ENCODE peak calls at places on chromosomes 16 and 17, in five cellular contexts. O, A, B, P and U are unnamed samples. For H3K36me3, the result is how much of the 10 kb centered on the place peaks cover.

GRCh38 chr17:54948380-54948779 is 20.1 kb downstream of the COX11 start:
- DNase-seq in O (no peak), A (peak), B (no peak), P (no peak), U (no peak)

GRCh38 chr16:80946481-80946880 is 60.2 kb downstream of the CMC2 start:
- DNase-seq in O (no peak), A (no peak), B (no peak), P (no peak), U (no peak)

GRCh38 chr17:42387663-42388380 is 420 bp downstream of the STAT3 start:
- DNase-seq in O (no peak), A (no peak), B (peak), P (no peak), U (peak)

GRCh38 chr17:77498875-77499698 is 358.3 kb downstream of the SEC14L1 start:
- DNase-seq in O (no peak), A (no peak), B (no peak), P (peak), U (peak)

GRCh38 chr17:36592711-36593321 is 1.1 kb downstream of the DHRS11 start:
- DNase-seq in O (no peak), A (no peak), B (peak), P (no peak), U (no peak)

GRCh38 chr16:46717692-46718091 is 28.2 kb downstream of the ORC6 start:
- DNase-seq in O (no peak), A (no peak), B (no peak), P (no peak), U (no peak)

GRCh38 chr16:64920211-64920610 is 201.7 kb downstream of the CDH11 start:
- DNase-seq in O (no peak), A (no peak), B (no peak), P (no peak), U (no peak)

GRCh38 chr17:38611872-38612376 is 6.2 kb upstream of the SRCIN1 start:
- DNase-seq in O (no peak), A (no peak), B (no peak), P (no peak), U (no peak)

GRCh38 chr17:42422412-42422957 is 571 bp downstream of the CAVIN1 start:
- DNase-seq in O (no peak), A (peak), B (peak), P (peak), U (no peak)

GRCh38 chr17:65222216-65222738 is 85.1 kb downstream of the RGS9 start:
- DNase-seq in O (no peak), A (peak), B (no peak), P (no peak), U (no peak)

GRCh38 chr17:42010898-42011516 is 6.2 kb downstream of the DNAJC7 start:
- DNase-seq in O (no peak), A (peak), B (no peak), P (no peak), U (no peak)

GRCh38 chr16:89723279-89724250 is 2.2 kb downstream of the ZNF276 start:
- DNase-seq in O (no peak), A (peak), B (no peak), P (peak), U (no peak)

GRCh38 chr16:56365552-56365951 is 59.8 kb downstream of the AMFR start:
- DNase-seq in O (no peak), A (no peak), B (no peak), P (no peak), U (no peak)

GRCh38 chr16:85006639-85007038 is 4.7 kb downstream of the ZDHHC7 start:
- DNase-seq in O (no peak), A (peak), B (no peak), P (no peak), U (no peak)

GRCh38 chr17:30296499-30297038 is 4.8 kb upstream of the BLMH start:
- DNase-seq in O (no peak), A (no peak), B (no peak), P (no peak), U (no peak)

GRCh38 chr16:79415983-79416641 is 184.4 kb downstream of the MAF start:
- DNase-seq in O (no peak), A (no peak), B (no peak), P (no peak), U (no peak)

GRCh38 chr16:10979717-10980601 is 35.6 kb downstream of the CLEC16A start:
- DNase-seq in O (no peak), A (no peak), B (no peak), P (peak), U (peak)

GRCh38 chr17:29066603-29067002 is 23.7 kb downstream of the PIPOX start:
- DNase-seq in O (no peak), A (no peak), B (no peak), P (no peak), U (no peak)

GRCh38 chr16:53129281-53130192 is 74.7 kb downstream of the CHD9 start:
- DNase-seq in O (no peak), A (peak), B (no peak), P (no peak), U (no peak)

GRCh38 chr16:20136446-20136968 is 62.8 kb upstream of the GPR139 start:
- DNase-seq in O (no peak), A (no peak), B (no peak), P (no peak), U (no peak)

GRCh38 chr16:78106659-78107058 is 7.2 kb downstream of the WWOX start:
- DNase-seq in O (no peak), A (no peak), B (no peak), P (no peak), U (no peak)

GRCh38 chr17:45823598-45823997 is 21.1 kb upstream of the SPPL2C start:
- DNase-seq in O (no peak), A (no peak), B (no peak), P (no peak), U (no peak)

GRCh38 chr17:37490638-37491614 is 1.2 kb downstream of the DUSP14 start:
- DNase-seq in O (no peak), A (peak), B (no peak), P (peak), U (peak)

GRCh38 chr17:8724451-8724850 is 20.2 kb downstream of the CCDC42 start:
- DNase-seq in O (no peak), A (no peak), B (no peak), P (no peak), U (no peak)

GRCh38 chr17:79741401-79741750 is 10.6 kb downstream of the ENPP7 start:
- DNase-seq in O (no peak), A (no peak), B (no peak), P (no peak), U (no peak)

GRCh38 chr16:84841787-84842300 is 22.1 kb downstream of the CRISPLD2 start:
- DNase-seq in O (no peak), A (no peak), B (peak), P (no peak), U (no peak)

GRCh38 chr16:52491216-52491615 is 55.7 kb downstream of the TOX3 start:
- DNase-seq in O (no peak), A (no peak), B (no peak), P (no peak), U (no peak)

GRCh38 chr17:8311131-8311790 is 1.2 kb downstream of the ARHGEF15 start:
- DNase-seq in O (no peak), A (no peak), B (no peak), P (peak), U (no peak)

GRCh38 chr17:68509151-68510057 is 2.8 kb upstream of the PRKAR1A start:
- DNase-seq in O (no peak), A (no peak), B (no peak), P (peak), U (no peak)

GRCh38 chr16:3909791-3910583 is 29.5 kb upstream of the CREBBP start:
- DNase-seq in O (no peak), A (no peak), B (no peak), P (no peak), U (no peak)

GRCh38 chr16:585351-585750 is 4.5 kb upstream of the RAB40C start:
- DNase-seq in O (no peak), A (no peak), B (peak), P (no peak), U (no peak)

DNA sequence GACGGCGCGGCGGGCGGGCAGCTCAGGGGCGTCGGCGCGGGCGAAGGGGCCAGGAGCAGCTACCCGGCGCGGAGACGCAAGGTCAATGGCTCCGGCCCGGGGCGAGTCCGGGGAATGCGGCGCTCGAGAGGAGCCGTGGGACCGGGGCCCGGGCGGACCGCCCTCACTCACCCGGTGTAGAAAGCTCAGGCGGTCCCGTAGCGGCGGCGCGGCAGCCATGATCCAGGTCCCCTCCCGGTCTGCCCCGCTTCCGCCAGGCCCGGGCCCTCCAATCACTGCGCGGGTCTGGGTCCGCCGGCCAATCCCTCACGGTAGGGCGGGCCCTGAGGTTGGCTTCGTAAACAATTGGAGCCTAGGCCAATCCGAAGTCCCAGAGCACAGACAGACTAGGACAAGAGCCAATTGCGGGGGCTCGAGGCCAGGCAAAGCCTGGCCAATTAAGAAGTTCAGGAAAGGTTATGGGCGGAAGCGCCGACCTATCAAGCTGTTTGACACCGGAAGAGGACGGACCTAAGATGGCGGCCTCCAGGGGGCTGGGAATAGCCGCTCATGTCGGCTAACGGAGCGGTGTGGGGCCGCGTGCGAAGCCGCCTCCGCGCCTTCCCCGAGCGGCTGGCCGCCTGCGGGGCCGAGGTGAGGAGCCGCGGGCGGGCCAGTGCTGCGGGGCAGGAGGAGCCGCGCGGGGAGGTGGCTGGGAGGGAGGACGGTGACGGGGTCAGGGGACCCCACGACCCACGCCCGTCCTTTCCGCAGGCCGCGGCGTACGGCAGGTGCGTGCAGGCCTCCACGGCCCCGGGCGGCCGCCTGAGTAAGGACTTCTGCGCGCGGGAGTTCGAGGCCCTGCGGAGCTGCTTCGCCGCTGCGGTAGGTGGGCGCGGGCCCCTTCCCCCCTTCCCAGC is at the start of the genes NDUFAF8 and TEPSIN:
- DNase-seq in O (peak), A (peak), B (peak), P (peak), U (peak)
- TF ChIP-seq POLR2A in O (peak), A (peak), B (peak), P (peak), U (peak)

GRCh38 chr16:87851601-87852000 is 17.7 kb downstream of the SLC7A5 start:
- DNase-seq in O (no peak), A (no peak), B (no peak), P (no peak), U (no peak)

GRCh38 chr16:87848676-87849345 is 20.5 kb downstream of the SLC7A5 start:
- DNase-seq in O (no peak), A (no peak), B (no peak), P (no peak), U (no peak)

GRCh38 chr16:87849419-87850008 is 19.8 kb downstream of the SLC7A5 start:
- DNase-seq in O (no peak), A (no peak), B (no peak), P (no peak), U (no peak)

GRCh38 chr16:87851141-87851587 is 18.1 kb downstream of the SLC7A5 start:
- DNase-seq in O (no peak), A (no peak), B (no peak), P (no peak), U (no peak)

GRCh38 chr16:87850009-87851006 is 19.0 kb downstream of the SLC7A5 start:
- DNase-seq in O (no peak), A (peak), B (peak), P (peak), U (no peak)
- H3K36me3 ChIP-seq in O (under half), A (under half), B (under half), P (under half), U (under half)

DNA sequence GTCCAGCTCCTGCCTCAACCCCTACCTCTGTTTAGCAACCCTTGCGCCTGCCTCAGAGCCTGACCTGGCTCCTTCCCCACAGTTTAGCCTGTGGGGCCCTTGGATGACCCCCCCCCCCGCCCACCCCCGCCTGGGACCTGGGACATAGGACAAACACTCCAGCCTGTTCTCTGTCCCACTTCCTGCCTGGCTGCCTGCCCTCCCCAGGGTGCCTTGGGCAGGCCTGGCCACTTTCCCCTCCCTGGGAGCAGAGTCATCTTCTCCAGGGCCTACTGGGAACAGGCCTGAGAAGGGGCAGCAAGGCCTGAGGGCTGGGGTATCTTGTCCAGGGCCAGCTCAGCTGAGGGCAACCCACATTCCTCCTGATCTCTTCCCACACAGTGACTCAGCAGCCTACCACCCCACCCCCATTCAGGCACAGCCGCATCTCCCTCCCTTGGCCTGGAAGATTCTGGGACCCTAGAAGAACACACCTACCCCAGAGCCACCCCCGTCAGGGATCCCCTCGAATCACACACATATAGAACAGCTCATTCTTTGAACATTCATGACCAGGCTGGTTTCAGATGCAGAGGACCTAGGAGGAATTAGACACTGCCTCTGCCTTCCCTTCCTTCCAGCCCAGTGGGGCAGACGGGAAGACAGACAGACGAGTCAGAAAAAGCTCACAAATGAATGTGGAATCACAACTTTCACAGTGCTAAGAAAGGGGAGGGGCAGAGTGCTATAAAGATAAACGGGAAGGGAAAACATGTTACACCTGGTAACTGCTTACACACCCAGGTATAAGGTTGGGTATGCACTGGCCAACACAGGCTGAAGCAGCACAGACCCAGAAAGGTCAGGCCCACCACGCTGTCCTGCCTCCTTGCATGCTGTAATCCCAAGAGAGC is 6.0 kb downstream of the FHOD1 start:
- DNase-seq in O (no peak), A (peak), B (peak), P (peak), U (no peak)
- TF ChIP-seq POLR2A in O (no peak), A (peak), B (no peak), P (no peak), U (no peak)

GRCh38 chr16:58044266-58045019 is 18.9 kb downstream of the MMP15 start:
- DNase-seq in O (no peak), A (no peak), B (no peak), P (no peak), U (no peak)
- H3K36me3 ChIP-seq in O (under half), A (under half), B (under half), P (half or more), U (under half)

GRCh38 chr16:69615528-69615927 is 49.8 kb downstream of the NFAT5 start:
- DNase-seq in O (no peak), A (no peak), B (no peak), P (no peak), U (no peak)

GRCh38 chr16:69611103-69611640 is 45.4 kb downstream of the NFAT5 start:
- DNase-seq in O (no peak), A (no peak), B (no peak), P (no peak), U (no peak)

GRCh38 chr16:69616082-69616481 is 50.3 kb downstream of the NFAT5 start:
- DNase-seq in O (no peak), A (no peak), B (no peak), P (no peak), U (no peak)

GRCh38 chr16:69610356-69610755 is 44.6 kb downstream of the NFAT5 start:
- DNase-seq in O (no peak), A (no peak), B (no peak), P (no peak), U (no peak)

GRCh38 chr16:69613283-69614154 is 47.8 kb downstream of the NFAT5 start:
- DNase-seq in O (peak), A (peak), B (no peak), P (no peak), U (no peak)
- TF ChIP-seq POLR2A in O (no peak), A (no peak), B (no peak), P (no peak), U (no peak)